ENCODE peak calls at places on chromosomes 4 and X, in seven cellular contexts. One of them, this sample, is unnamed.

GRCh38 chr4:7420661-7421040 is 14.1 kb downstream of the PSAPL1 start:
- DNase-seq in effector memory CD4-positive, alpha-beta T cell: no peak
- DNase-seq in kidney glomerular epithelial cell: no peak
- DNase-seq in endothelial cell: no peak
- DNase-seq in activated CD4-positive, alpha-beta T cell treated with anti-CD3 and anti-CD28 coated beads for 1 hour: peak; percentile 3
- DNase-seq in brain microvascular endothelial cell: no peak
- DNase-seq in mesenchymal stem cell: no peak
- DNase-seq in this sample: peak; percentile 79

GRCh38 chr4:88041626-88042025 is 34.2 kb downstream of the PKD2 start:
- DNase-seq in effector memory CD4-positive, alpha-beta T cell: no peak
- DNase-seq in kidney glomerular epithelial cell: no peak
- DNase-seq in activated CD4-positive, alpha-beta T cell treated with anti-CD3 and anti-CD28 coated beads for 1 hour: no peak
- DNase-seq in endothelial cell: no peak
- DNase-seq in mesenchymal stem cell: no peak
- DNase-seq in brain microvascular endothelial cell: no peak
- DNase-seq in this sample: no peak

GRCh38 chrX:66760648-66761047 is 121.8 kb upstream of the EDA2R start:
- DNase-seq in kidney glomerular epithelial cell: no peak
- DNase-seq in activated CD4-positive, alpha-beta T cell treated with anti-CD3 and anti-CD28 coated beads for 1 hour: no peak
- DNase-seq in brain microvascular endothelial cell: no peak
- DNase-seq in endothelial cell: no peak
- DNase-seq in mesenchymal stem cell: peak; percentile 1
- DNase-seq in effector memory CD4-positive, alpha-beta T cell: no peak
- DNase-seq in this sample: peak; percentile 13

GRCh38 chrX:28591542-28591941 is 4.3 kb downstream of the IL1RAPL1 start:
- DNase-seq in brain microvascular endothelial cell: no peak
- DNase-seq in activated CD4-positive, alpha-beta T cell treated with anti-CD3 and anti-CD28 coated beads for 1 hour: no peak
- DNase-seq in kidney glomerular epithelial cell: no peak
- DNase-seq in effector memory CD4-positive, alpha-beta T cell: no peak
- DNase-seq in endothelial cell: no peak
- DNase-seq in mesenchymal stem cell: no peak
- DNase-seq in this sample: no peak

GRCh38 chr4:40749717-40750460 is at the start of gene NSUN7:
- DNase-seq in endothelial cell: peak; percentile 86
- DNase-seq in activated CD4-positive, alpha-beta T cell treated with anti-CD3 and anti-CD28 coated beads for 1 hour: no peak
- DNase-seq in brain microvascular endothelial cell: no peak
- DNase-seq in kidney glomerular epithelial cell: peak; percentile 27
- DNase-seq in effector memory CD4-positive, alpha-beta T cell: no peak
- DNase-seq in mesenchymal stem cell: peak; percentile 57
- DNase-seq in this sample: peak; percentile 91

GRCh38 chr4:9925750-9926439 is 95.4 kb downstream of the SLC2A9 start:
- DNase-seq in kidney glomerular epithelial cell: no peak
- DNase-seq in endothelial cell: no peak
- DNase-seq in effector memory CD4-positive, alpha-beta T cell: no peak
- DNase-seq in brain microvascular endothelial cell: no peak
- DNase-seq in activated CD4-positive, alpha-beta T cell treated with anti-CD3 and anti-CD28 coated beads for 1 hour: no peak
- DNase-seq in mesenchymal stem cell: no peak
- DNase-seq in this sample: peak; percentile 94

GRCh38 chr4:70382691-70383181 is at the start of gene SMR3B:
- DNase-seq in effector memory CD4-positive, alpha-beta T cell: no peak
- DNase-seq in brain microvascular endothelial cell: no peak
- DNase-seq in kidney glomerular epithelial cell: no peak
- DNase-seq in endothelial cell: no peak
- DNase-seq in mesenchymal stem cell: no peak
- DNase-seq in activated CD4-positive, alpha-beta T cell treated with anti-CD3 and anti-CD28 coated beads for 1 hour: no peak
- DNase-seq in this sample: no peak

GRCh38 chrX:71178908-71179307 is 34.3 kb downstream of the NLGN3 start:
- DNase-seq in mesenchymal stem cell: peak; percentile 68
- DNase-seq in brain microvascular endothelial cell: peak; percentile 58
- DNase-seq in effector memory CD4-positive, alpha-beta T cell: no peak
- DNase-seq in kidney glomerular epithelial cell: peak; percentile 25
- DNase-seq in activated CD4-positive, alpha-beta T cell treated with anti-CD3 and anti-CD28 coated beads for 1 hour: peak; percentile 10
- DNase-seq in endothelial cell: peak; percentile 38
- DNase-seq in this sample: peak; percentile 54

GRCh38 chr4:184744251-184744650 is 10.4 kb upstream of the CENPU start:
- DNase-seq in brain microvascular endothelial cell: no peak
- DNase-seq in endothelial cell: no peak
- DNase-seq in kidney glomerular epithelial cell: no peak
- DNase-seq in mesenchymal stem cell: no peak
- DNase-seq in activated CD4-positive, alpha-beta T cell treated with anti-CD3 and anti-CD28 coated beads for 1 hour: no peak
- DNase-seq in effector memory CD4-positive, alpha-beta T cell: no peak
- DNase-seq in this sample: no peak

GRCh38 chr4:8120518-8120917 is 38.1 kb downstream of the ABLIM2 start:
- DNase-seq in mesenchymal stem cell: no peak
- DNase-seq in brain microvascular endothelial cell: no peak
- DNase-seq in activated CD4-positive, alpha-beta T cell treated with anti-CD3 and anti-CD28 coated beads for 1 hour: no peak
- DNase-seq in kidney glomerular epithelial cell: no peak
- DNase-seq in effector memory CD4-positive, alpha-beta T cell: no peak
- DNase-seq in endothelial cell: no peak
- DNase-seq in this sample: no peak

GRCh38 chr4:54913751-54914526 is 211.5 kb downstream of the KDR start:
- DNase-seq in brain microvascular endothelial cell: no peak
- DNase-seq in mesenchymal stem cell: peak; percentile 26
- DNase-seq in kidney glomerular epithelial cell: no peak
- DNase-seq in effector memory CD4-positive, alpha-beta T cell: no peak
- DNase-seq in activated CD4-positive, alpha-beta T cell treated with anti-CD3 and anti-CD28 coated beads for 1 hour: no peak
- DNase-seq in endothelial cell: peak; percentile 44
- DNase-seq in this sample: no peak

GRCh38 chrX:39691724-39692123 is 406.0 kb downstream of the BCOR start:
- DNase-seq in activated CD4-positive, alpha-beta T cell treated with anti-CD3 and anti-CD28 coated beads for 1 hour: no peak
- DNase-seq in mesenchymal stem cell: no peak
- DNase-seq in effector memory CD4-positive, alpha-beta T cell: no peak
- DNase-seq in brain microvascular endothelial cell: no peak
- DNase-seq in kidney glomerular epithelial cell: no peak
- DNase-seq in endothelial cell: no peak
- DNase-seq in this sample: no peak

GRCh38 chr4:38237139-38237538 is 276.9 kb downstream of the PTTG2 start:
- DNase-seq in effector memory CD4-positive, alpha-beta T cell: no peak
- DNase-seq in endothelial cell: no peak
- DNase-seq in kidney glomerular epithelial cell: no peak
- DNase-seq in mesenchymal stem cell: peak; percentile 5
- DNase-seq in activated CD4-positive, alpha-beta T cell treated with anti-CD3 and anti-CD28 coated beads for 1 hour: no peak
- DNase-seq in brain microvascular endothelial cell: peak; percentile 21
- DNase-seq in this sample: no peak

GRCh38 chrX:103063918-103064434 is at the start of gene BEX1:
- DNase-seq in mesenchymal stem cell: peak; percentile 0
- DNase-seq in kidney glomerular epithelial cell: no peak
- DNase-seq in effector memory CD4-positive, alpha-beta T cell: no peak
- DNase-seq in endothelial cell: peak; percentile 33
- DNase-seq in activated CD4-positive, alpha-beta T cell treated with anti-CD3 and anti-CD28 coated beads for 1 hour: no peak
- DNase-seq in brain microvascular endothelial cell: peak; percentile 54
- DNase-seq in this sample: peak; percentile 51

This sample was measured in NCI-H1417.